ENCODE peak calls at places on chromosomes 13 and 19, in seven cellular contexts. K is K562, M is H1, F is HCT116, P is GM12878, L is HepG2, A is SK-N-SH. E is an unnamed sample.
A peak's percentile ranks its signal among the peaks of the same experiment; 100 is the strongest.

GRCh38 chr13:51929699-51930098 is 67.9 kb downstream of the CCDC70 start:
- DNase-seq in K (no peak), M (no peak), F (no peak), P (no peak), L (no peak), A (no peak), E (peak; percentile 32)

GRCh38 chr19:3832001-3832400 is 36.8 kb downstream of the ZFR2 start:
- DNase-seq in K (no peak), M (no peak), F (no peak), P (no peak), L (no peak), A (no peak), E (no peak)

GRCh38 chr13:51599444-51600176 is 15.3 kb downstream of the WDFY2 start:
- DNase-seq in K (peak; percentile 6), M (no peak), F (no peak), P (no peak), L (no peak), A (no peak), E (no peak)

GRCh38 chr13:26991508-26992181 is 180.0 kb downstream of the USP12 start:
- DNase-seq in K (no peak), M (no peak), F (no peak), P (no peak), L (peak; percentile 97), A (no peak), E (no peak)

GRCh38 chr19:38730470-38730730 is 13.9 kb downstream of the CAPN12 start:
- DNase-seq in K (no peak), M (no peak), F (no peak), P (no peak), L (no peak), A (no peak), E (no peak)

GRCh38 chr13:51435002-51435578 is 17.7 kb downstream of the INTS6 start:
- DNase-seq in K (no peak), M (no peak), F (no peak), P (no peak), L (no peak), A (peak; percentile 21), E (no peak)

GRCh38 chr19:55283548-55284393 is at the start of gene BRSK1:
- DNase-seq in K (peak; percentile 75), M (peak; percentile 86), F (peak; percentile 26), P (no peak), L (no peak), A (peak; percentile 93), E (peak; percentile 71)

GRCh38 chr19:32178401-32178800 is 167.0 kb upstream of the ZNF507 start:
- DNase-seq in K (no peak), M (no peak), F (no peak), P (no peak), L (no peak), A (no peak), E (no peak)

GRCh38 chr19:32195706-32196610 is 149.5 kb upstream of the ZNF507 start:
- DNase-seq in K (no peak), M (peak; percentile 17), F (no peak), P (no peak), L (no peak), A (no peak), E (no peak)

GRCh38 chr13:90070362-90070761 is 1277.1 kb upstream of the MIR17HG start:
- DNase-seq in K (no peak), M (no peak), F (no peak), P (no peak), L (peak; percentile 1), A (no peak), E (no peak)

GRCh38 chr19:39397360-39398296 is 6.5 kb downstream of the MED29 start:
- DNase-seq in K (peak; percentile 80), M (peak; percentile 95), F (peak; percentile 72), P (no peak), L (peak; percentile 95), A (peak; percentile 92), E (peak; percentile 58)

GRCh38 chr19:18856385-18857126 is 24.8 kb downstream of the UPF1 start:
- DNase-seq in K (no peak), M (no peak), F (no peak), P (no peak), L (no peak), A (peak; percentile 63), E (peak; percentile 59)

GRCh38 chr13:24071423-24072075 is 89.0 kb upstream of the SPATA13 start:
- DNase-seq in K (no peak), M (no peak), F (no peak), P (no peak), L (no peak), A (no peak), E (no peak)

GRCh38 chr13:52991344-52992020 is 37.1 kb upstream of the OLFM4 start:
- DNase-seq in K (no peak), M (no peak), F (no peak), P (no peak), L (no peak), A (peak; percentile 23), E (no peak)

GRCh38 chr13:52994051-52994450 is 34.6 kb upstream of the OLFM4 start:
- DNase-seq in K (no peak), M (no peak), F (no peak), P (no peak), L (no peak), A (no peak), E (no peak)

GRCh38 chr13:52998290-52998876 is 30.2 kb upstream of the OLFM4 start:
- DNase-seq in K (no peak), M (no peak), F (no peak), P (no peak), L (no peak), A (no peak), E (no peak)

GRCh38 chr13:52995946-52996345 is 32.7 kb upstream of the OLFM4 start:
- DNase-seq in K (no peak), M (no peak), F (no peak), P (no peak), L (no peak), A (no peak), E (no peak)

DNA sequence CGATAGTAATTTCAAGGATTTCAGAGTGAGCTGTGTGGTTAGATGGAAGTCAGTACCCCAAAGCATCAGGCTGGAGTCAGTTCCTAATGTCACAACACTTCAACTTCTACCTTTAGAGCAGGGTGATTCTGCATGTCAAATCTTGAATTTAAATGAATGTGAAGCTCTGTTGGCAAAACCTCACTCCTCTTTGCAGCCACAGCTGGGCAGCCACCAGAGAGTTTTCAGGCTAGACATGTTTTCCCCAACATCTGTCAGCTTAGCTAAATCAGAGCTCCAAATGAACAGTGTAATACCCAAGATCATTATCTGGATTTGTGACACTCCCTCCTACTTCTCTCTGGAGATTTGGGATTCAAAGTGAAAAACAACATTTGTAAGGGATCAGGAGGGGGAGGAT is 33.7 kb upstream of the OLFM4 start:
- DNase-seq in K (no peak), M (no peak), F (no peak), P (no peak), L (no peak), A (no peak), E (no peak)
- TF ChIP-seq JUND in K (no peak), M (no peak), F (no peak), P (no peak), L (no peak), A (no peak), E (no peak)

GRCh38 chr19:49637865-49638350 is 2.0 kb downstream of the RRAS start:
- DNase-seq in K (peak; percentile 75), M (peak; percentile 82), F (no peak), P (no peak), L (no peak), A (no peak), E (peak; percentile 88)
- TF ChIP-seq JUND in K (no peak), M (no peak), F (no peak), P (no peak), L (no peak), A (no peak), E (no peak)

GRCh38 chr19:29262085-29262484 is 49.1 kb upstream of the UQCRFS1 start:
- DNase-seq in K (no peak), M (no peak), F (no peak), P (no peak), L (no peak), A (no peak), E (no peak)

GRCh38 chr19:29263305-29264080 is 50.5 kb upstream of the UQCRFS1 start:
- DNase-seq in K (peak; percentile 58), M (peak; percentile 91), F (no peak), P (no peak), L (peak; percentile 11), A (peak; percentile 65), E (peak; percentile 54)

GRCh38 chr19:29259153-29259552 is 46.2 kb upstream of the UQCRFS1 start:
- DNase-seq in K (peak; percentile 33), M (no peak), F (no peak), P (no peak), L (no peak), A (no peak), E (no peak)

GRCh38 chr19:29259867-29260281 is 46.9 kb upstream of the UQCRFS1 start:
- DNase-seq in K (no peak), M (no peak), F (no peak), P (no peak), L (no peak), A (no peak), E (no peak)

GRCh38 chr19:29260477-29261317 is 47.7 kb upstream of the UQCRFS1 start:
- DNase-seq in K (peak; percentile 69), M (peak; percentile 74), F (peak; percentile 36), P (peak; percentile 3), L (peak; percentile 49), A (peak; percentile 52), E (no peak)
- TF ChIP-seq JUND in K (no peak), M (no peak), F (no peak), P (no peak), L (no peak), A (no peak), E (no peak)

DNA sequence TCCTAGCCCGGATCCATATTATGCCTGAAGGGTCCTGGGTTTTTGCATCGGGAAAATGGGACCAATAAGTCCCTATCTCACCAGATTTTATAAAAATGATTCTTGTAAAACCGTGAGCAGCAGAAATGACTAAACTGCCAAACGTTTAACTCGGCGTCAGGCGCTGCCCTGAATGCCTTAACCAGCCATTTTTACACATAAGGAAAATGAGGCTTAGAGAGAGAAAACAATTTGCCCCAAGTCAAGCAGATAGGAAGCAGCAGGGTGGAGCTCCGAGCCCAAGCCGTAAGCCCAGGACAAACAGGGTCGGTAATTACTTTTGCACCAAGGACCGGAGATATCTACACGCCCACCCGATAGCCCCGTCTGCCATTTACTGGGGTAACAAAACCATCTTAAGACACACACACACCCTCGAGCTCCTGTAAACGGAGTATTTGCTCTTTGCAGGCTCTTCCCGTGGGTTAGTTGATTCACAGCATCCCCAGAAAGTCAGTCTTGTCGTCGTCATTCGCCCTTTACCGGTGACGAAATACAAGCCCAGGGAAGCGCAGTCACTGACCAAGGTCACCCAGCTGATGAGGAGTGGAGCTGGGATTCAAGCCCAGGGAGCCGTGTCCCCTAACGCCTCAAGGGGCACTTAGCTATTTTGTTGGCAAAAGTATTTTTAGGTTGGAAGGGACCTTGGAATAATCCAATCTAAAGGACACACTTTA is 16.0 kb upstream of the MRI1 start:
- DNase-seq in K (peak; percentile 32), M (peak; percentile 47), F (no peak), P (no peak), L (no peak), A (peak; percentile 37), E (peak; percentile 11)
- TF ChIP-seq JUND in K (no peak), M (no peak), F (no peak), P (no peak), L (no peak), A (no peak), E (no peak)